ENCODE peak calls at places on chromosomes 7 and 10, in five cellular contexts. H, X, U, O and Z are unnamed samples. For H3K4me1 and H3K9me3, the result is how much of the 10 kb centered on the place peaks cover.

GRCh38 chr7:73721237-73721848 is 1.9 kb upstream of the STX1A start:
- DNase-seq in U (peak), X (no peak), H (peak), O (peak), Z (no peak)

GRCh38 chr7:999921-1000593 is 17.1 kb downstream of the CYP2W1 start:
- DNase-seq in O (no peak), X (no peak), U (no peak), H (no peak), Z (no peak)

GRCh38 chr7:92698237-92698841 is 108.1 kb upstream of the FAM133B start:
- DNase-seq in O (no peak), X (peak), U (no peak), H (peak), Z (no peak)

GRCh38 chr7:41565655-41566054 is 137.2 kb downstream of the INHBA start:
- DNase-seq in O (no peak), U (no peak), X (no peak), H (no peak), Z (no peak)

GRCh38 chr10:113620486-113620885 is 43.4 kb downstream of the NRAP start:
- DNase-seq in U (no peak), H (no peak), O (no peak), X (no peak), Z (no peak)

GRCh38 chr7:138625849-138626230 is 75.3 kb downstream of the SVOPL start:
- DNase-seq in H (no peak), U (no peak), X (no peak), O (no peak), Z (no peak)

GRCh38 chr10:128325788-128326187 is 199.6 kb upstream of the MKI67 start:
- DNase-seq in U (no peak), H (no peak), O (no peak), X (no peak), Z (no peak)

GRCh38 chr7:68425377-68425776 is 1172.9 kb upstream of the AUTS2 start:
- DNase-seq in O (no peak), U (no peak), X (no peak), H (no peak), Z (no peak)

GRCh38 chr7:102111063-102111757 is 175.5 kb upstream of the SH2B2 start:
- DNase-seq in X (no peak), H (no peak), O (no peak), U (no peak), Z (no peak)

GRCh38 chr7:99120916-99121315 is 23.0 kb downstream of the SMURF1 start:
- DNase-seq in X (no peak), O (no peak), H (no peak), U (no peak), Z (no peak)

GRCh38 chr7:122802211-122802833 is 83.9 kb downstream of the CADPS2 start:
- DNase-seq in H (peak), X (no peak), U (no peak), O (no peak), Z (peak)

GRCh38 chr10:110547139-110547761 is 20.2 kb upstream of the SMC3 start:
- DNase-seq in H (no peak), O (no peak), U (no peak), X (peak), Z (peak)

GRCh38 chr7:140533394-140533872 is 54.1 kb upstream of the MKRN1 start:
- DNase-seq in X (peak), H (no peak), U (no peak), O (no peak), Z (peak)

GRCh38 chr7:29977926-29978652 is 11.5 kb downstream of the SCRN1 start:
- DNase-seq in X (no peak), O (no peak), H (peak), U (no peak), Z (peak)

GRCh38 chr7:132575336-132575986 is 809 bp downstream of the PLXNA4 start:
- DNase-seq in U (peak), X (peak), H (peak), O (no peak), Z (peak)

GRCh38 chr7:78146546-78146945 is 348.0 kb downstream of the PHTF2 start:
- DNase-seq in U (no peak), X (no peak), O (no peak), H (no peak), Z (no peak)

GRCh38 chr7:78151229-78151628 is 352.7 kb downstream of the PHTF2 start:
- DNase-seq in O (no peak), X (peak), H (no peak), U (no peak), Z (peak)

GRCh38 chr7:78143661-78144060 is 345.1 kb downstream of the PHTF2 start:
- DNase-seq in O (no peak), U (no peak), H (no peak), X (no peak), Z (no peak)

GRCh38 chr7:78149787-78150186 is 351.2 kb downstream of the PHTF2 start:
- DNase-seq in X (peak), O (no peak), U (no peak), H (no peak), Z (no peak)

GRCh38 chr7:78148166-78148894 is 349.8 kb downstream of the PHTF2 start:
- DNase-seq in U (no peak), H (no peak), X (peak), O (no peak), Z (no peak)
- H3K4me1 ChIP-seq in U (under half), H (under half), X (under half), O (under half), Z (under half)

DNA sequence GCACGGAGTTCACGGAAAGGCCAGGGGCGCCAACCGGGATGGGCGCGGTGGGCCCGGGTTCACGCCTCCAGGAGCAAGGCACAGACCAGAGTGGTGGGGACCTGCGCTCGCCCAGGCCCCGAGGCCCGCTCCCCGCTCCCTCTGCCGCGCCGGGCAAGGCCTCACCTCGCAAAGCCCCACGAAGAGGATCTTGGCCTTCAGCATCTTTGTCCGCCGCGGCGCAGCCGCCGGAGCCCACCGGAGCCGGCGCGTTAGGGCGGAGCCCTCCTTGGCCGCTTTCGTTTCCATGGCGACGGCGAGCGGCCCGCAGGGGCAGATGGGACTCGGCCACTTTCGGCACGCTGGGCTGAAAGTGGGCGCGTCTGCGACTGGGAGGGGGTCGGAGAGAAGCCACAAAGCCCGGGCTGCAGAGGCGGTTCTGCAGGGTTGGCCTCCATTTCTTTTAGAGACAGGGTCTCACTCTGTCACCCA is 944.4 kb upstream of the ZNF722 start:
- DNase-seq in X (no peak), U (no peak), O (no peak), H (no peak), Z (no peak)
- H3K9me3 ChIP-seq in X (under half), U (under half), O (half or more), H (under half), Z (under half)

GRCh38 chr7:27190284-27190748 is 5.3 kb upstream of the HOXA11 start:
- DNase-seq in H (no peak), U (no peak), X (no peak), O (no peak), Z (no peak)

GRCh38 chr7:27189560-27190283 is 4.7 kb upstream of the HOXA11 start:
- DNase-seq in H (peak), U (peak), X (no peak), O (peak), Z (no peak)

GRCh38 chr7:27187158-27187701 is 2.2 kb upstream of the HOXA11 start:
- DNase-seq in H (no peak), O (no peak), U (no peak), X (no peak), Z (no peak)

GRCh38 chr7:27187702-27188665 is 3.0 kb upstream of the HOXA11 start:
- DNase-seq in O (peak), U (peak), H (peak), X (no peak), Z (no peak)

GRCh38 chr7:27188666-27189559 is 3.9 kb upstream of the HOXA11 start:
- DNase-seq in U (peak), X (no peak), H (peak), O (peak), Z (no peak)
- H3K4me3 ChIP-seq in U (no peak), X (no peak), H (no peak), O (peak), Z (peak)

GRCh38 chr7:135981958-135982646 is 4.9 kb upstream of the MTPN start:
- DNase-seq in U (no peak), H (no peak), X (no peak), O (no peak), Z (no peak)

GRCh38 chr7:135978624-135979023 is 1.5 kb upstream of the MTPN start:
- DNase-seq in H (no peak), O (no peak), X (no peak), U (no peak), Z (no peak)

GRCh38 chr7:135980665-135981180 is 3.6 kb upstream of the MTPN start:
- DNase-seq in U (no peak), H (no peak), O (no peak), X (peak), Z (peak)

GRCh38 chr7:135977742-135978066 is 545 bp upstream of the MTPN start:
- DNase-seq in X (no peak), O (no peak), H (no peak), U (no peak), Z (no peak)

DNA sequence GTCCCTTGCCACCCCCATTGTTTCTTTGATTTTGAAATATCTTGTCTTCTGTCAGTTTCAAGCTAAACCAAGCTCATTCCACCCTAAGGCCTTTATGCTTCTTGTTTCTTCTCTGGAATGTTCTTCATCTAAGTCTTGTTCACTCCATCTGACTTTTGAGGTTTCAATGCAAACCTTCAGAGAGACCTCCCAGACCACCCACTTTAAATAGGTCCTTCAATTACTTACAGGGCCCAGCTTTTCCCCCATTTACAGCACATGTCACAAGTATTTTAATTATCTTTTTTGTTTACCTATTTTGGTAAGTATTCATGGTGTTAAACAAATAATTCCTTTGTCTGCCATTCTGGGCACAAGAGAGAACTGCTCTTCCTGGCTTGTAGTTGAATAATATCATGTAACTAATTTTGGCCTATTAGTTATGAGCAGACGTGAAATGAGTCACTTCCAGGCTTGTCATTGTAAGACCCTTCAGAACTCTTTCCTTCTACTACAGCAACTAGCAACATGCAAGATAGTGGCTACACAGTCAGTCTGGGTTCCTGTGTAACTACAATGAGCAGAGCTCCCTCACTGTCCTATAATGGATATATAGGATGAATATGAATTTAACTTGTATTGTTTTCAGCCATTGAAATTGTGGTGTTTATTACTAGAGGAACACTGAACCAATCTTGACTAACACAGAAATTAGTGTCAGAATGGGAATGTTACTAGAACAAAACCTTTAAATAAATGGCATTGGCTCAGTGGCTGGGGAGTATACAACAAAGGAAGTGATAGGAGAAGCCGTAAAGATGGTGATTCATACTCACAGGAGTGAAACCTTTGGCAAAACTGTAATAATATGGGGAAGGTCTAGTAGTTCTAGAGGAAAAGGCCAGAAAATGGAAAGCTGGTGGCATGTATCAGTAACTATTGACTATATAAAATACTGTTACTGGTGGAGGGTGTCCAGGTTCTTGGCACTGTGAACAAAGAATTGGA is 2.8 kb upstream of the MTPN start:
- DNase-seq in X (peak), O (no peak), U (no peak), H (no peak), Z (peak)
- H3K4me1 ChIP-seq in X (under half), O (under half), U (under half), H (under half), Z (under half)

GRCh38 chr7:157663061-157663863 is 326.5 kb downstream of the DNAJB6 start:
- DNase-seq in O (no peak), U (no peak), H (no peak), X (no peak), Z (no peak)

GRCh38 chr7:157664034-157664433 is 327.2 kb downstream of the DNAJB6 start:
- DNase-seq in X (no peak), O (peak), U (no peak), H (no peak), Z (no peak)

GRCh38 chr7:157662110-157662791 is 325.4 kb downstream of the DNAJB6 start:
- DNase-seq in U (no peak), H (no peak), O (no peak), X (no peak), Z (no peak)

GRCh38 chr7:157660971-157661610 is 324.3 kb downstream of the DNAJB6 start:
- DNase-seq in U (no peak), H (no peak), O (no peak), X (no peak), Z (no peak)

DNA sequence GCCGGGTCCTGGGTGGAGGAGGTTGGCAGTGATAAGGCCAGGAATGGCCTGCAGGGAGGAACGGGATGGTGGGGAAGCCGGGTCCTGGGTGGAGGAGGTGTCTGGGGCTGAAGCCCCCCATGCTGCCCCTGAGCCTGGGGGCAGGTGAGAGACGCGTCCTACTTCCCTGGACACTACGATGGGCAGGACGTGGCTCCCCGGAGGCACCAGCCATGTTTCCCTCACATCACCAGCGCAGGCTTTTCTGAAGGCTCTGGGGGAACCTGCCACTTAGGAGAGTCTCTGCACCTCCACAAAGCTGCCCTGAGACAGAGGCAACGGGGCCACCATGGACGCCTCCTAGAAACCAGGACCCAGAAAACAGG is 324.8 kb downstream of the DNAJB6 start:
- DNase-seq in X (no peak), O (no peak), H (no peak), U (no peak), Z (no peak)
- H3K9me3 ChIP-seq in X (half or more), O (under half), H (under half), U (under half), Z (under half)

DNA sequence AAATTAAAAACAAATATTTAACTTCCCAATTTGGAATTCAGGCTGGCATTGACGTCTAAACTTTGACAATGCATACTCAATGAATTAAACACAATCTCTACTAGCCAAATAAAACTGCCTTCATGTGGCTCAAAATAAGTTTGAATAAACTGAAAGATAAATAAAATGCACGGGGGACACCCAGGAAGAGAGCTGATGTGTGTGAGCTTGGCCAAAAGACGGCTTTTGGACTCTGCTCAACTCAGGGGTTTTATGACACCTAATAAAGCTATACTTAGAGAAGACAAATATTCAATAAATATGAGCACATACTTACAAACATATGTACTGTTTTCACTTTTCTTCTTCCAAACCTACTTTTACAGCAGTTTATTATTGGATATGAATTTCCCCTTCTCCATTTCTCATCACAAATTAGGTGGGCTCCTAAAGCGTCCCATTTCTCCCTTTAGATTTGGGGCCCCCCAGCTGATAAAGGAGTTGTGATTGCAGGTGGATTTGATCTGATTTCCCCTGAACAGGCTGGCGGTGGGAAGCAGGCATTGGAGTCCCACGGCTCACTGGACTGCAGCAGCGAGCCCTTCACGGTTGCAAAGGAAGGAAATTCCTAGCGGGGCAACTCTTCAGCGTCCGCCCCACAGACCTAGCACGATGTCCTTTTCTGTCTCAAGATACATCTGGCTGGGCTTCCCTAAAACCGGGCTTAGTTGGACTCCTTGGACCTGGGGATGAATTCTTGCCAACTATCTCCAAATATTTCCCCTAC is 79.6 kb downstream of the INSIG1 start:
- DNase-seq in U (peak), O (no peak), H (no peak), X (no peak), Z (no peak)
- H3K4me3 ChIP-seq in U (no peak), O (peak), H (no peak), X (no peak), Z (no peak)

GRCh38 chr10:103560886-103561285 is 67.4 kb downstream of the NEURL1 start:
- DNase-seq in U (no peak), O (no peak), X (no peak), H (no peak), Z (no peak)

GRCh38 chr10:103563231-103564115 is 70.0 kb downstream of the NEURL1 start:
- DNase-seq in H (no peak), U (no peak), X (no peak), O (no peak), Z (no peak)

GRCh38 chr10:103566536-103566935 is 73.0 kb downstream of the NEURL1 start:
- DNase-seq in U (no peak), X (peak), H (no peak), O (no peak), Z (no peak)

GRCh38 chr10:103564799-103565365 is 71.4 kb downstream of the NEURL1 start:
- DNase-seq in X (no peak), H (peak), U (no peak), O (no peak), Z (peak)

DNA sequence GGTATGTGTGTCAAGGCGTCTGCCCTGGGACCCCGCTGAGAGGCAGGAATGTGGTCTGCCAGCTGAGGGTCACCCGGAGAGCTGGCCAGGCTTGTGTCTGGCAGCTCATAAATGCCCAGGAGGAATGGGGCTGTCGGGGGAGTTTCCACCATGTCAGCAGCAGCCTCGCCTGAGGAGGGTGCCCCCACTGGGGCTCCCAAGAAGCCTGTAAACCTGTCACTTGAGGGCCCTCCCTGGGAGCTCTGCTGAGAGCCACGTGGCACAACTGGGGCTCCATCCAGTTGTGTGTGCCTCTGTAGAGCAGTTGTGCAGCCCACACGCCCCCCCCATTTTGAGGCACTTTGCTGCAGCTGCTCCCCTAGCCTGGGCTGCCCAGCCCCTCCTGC is 70.6 kb downstream of the NEURL1 start:
- DNase-seq in H (no peak), X (no peak), U (no peak), O (no peak), Z (no peak)
- H3K4me1 ChIP-seq in H (under half), X (under half), U (under half), O (under half), Z (under half)

GRCh38 chr7:151507806-151508205 is 11.9 kb downstream of the RHEB start:
- DNase-seq in O (no peak), U (no peak), X (no peak), H (no peak), Z (no peak)
- H3K9me3 ChIP-seq in O (under half), U (under half), X (under half), H (under half), Z (under half)

GRCh38 chr10:116845823-116846222 is 3.5 kb upstream of the ENO4 start:
- DNase-seq in U (no peak), H (no peak), O (no peak), X (no peak), Z (no peak)

GRCh38 chr10:116850058-116850611 is 836 bp downstream of the ENO4 start:
- DNase-seq in H (no peak), U (no peak), O (no peak), X (no peak), Z (no peak)

GRCh38 chr10:116848912-116849270 is 408 bp upstream of the ENO4 start:
- DNase-seq in O (no peak), X (no peak), H (no peak), U (peak), Z (no peak)

GRCh38 chr10:116849271-116850057 is at the start of gene ENO4:
- DNase-seq in O (peak), X (peak), H (peak), U (peak), Z (peak)

GRCh38 chr10:116848032-116848911 is 1.0 kb upstream of the ENO4 start:
- DNase-seq in O (no peak), X (no peak), U (no peak), H (no peak), Z (no peak)
- H3K4me3 ChIP-seq in O (peak), X (peak), U (no peak), H (peak), Z (peak)

GRCh38 chr10:35214607-35215020 is 88.0 kb downstream of the CREM start:
- DNase-seq in X (no peak), H (no peak), O (no peak), U (no peak), Z (peak)
- H3K4me1 ChIP-seq in X (under half), H (under half), O (under half), U (under half), Z (half or more)